ENCODE peak calls at places on chromosomes 13 and 19, in five cellular contexts. E is body of pancreas, Y is Caco-2, L is GM12865, B is neural crest cell. R is an unnamed sample.

GRCh38 chr19:5120833-5121232 is 151.9 kb downstream of the KDM4B start:
- DNase-seq in B (no peak), E (no peak), L (no peak), Y (no peak), R (no peak)

GRCh38 chr19:49583239-49583638 is 2.1 kb downstream of the PRRG2 start:
- DNase-seq in L (no peak), B (no peak), E (no peak), Y (no peak), R (no peak)

GRCh38 chr19:58229255-58229639 is 533 bp downstream of the ZNF544 start:
- DNase-seq in L (peak; percentile 48), B (no peak), Y (peak; percentile 41), E (no peak), R (no peak)

GRCh38 chr19:42143341-42144234 is 11.3 kb upstream of the POU2F2 start:
- DNase-seq in E (no peak), L (no peak), Y (peak; percentile 68), B (peak; percentile 65), R (no peak)

GRCh38 chr13:106533940-106534843 is 1.3 kb downstream of the EFNB2 start:
- DNase-seq in B (peak; percentile 33), L (peak; percentile 12), Y (peak; percentile 51), E (peak; percentile 17), R (peak; percentile 32)

GRCh38 chr19:35123573-35123972 is 8.0 kb downstream of the FXYD3 start:
- DNase-seq in B (no peak), L (no peak), Y (no peak), E (peak; percentile 35), R (no peak)

GRCh38 chr19:33247441-33247819 is 21.8 kb upstream of the SLC7A10 start:
- DNase-seq in B (no peak), E (no peak), L (no peak), Y (no peak), R (no peak)

GRCh38 chr13:113162783-113163685 is 4.6 kb downstream of the PROZ start:
- DNase-seq in Y (no peak), B (no peak), E (no peak), L (no peak), R (no peak)

GRCh38 chr13:66353664-66354063 is 876.5 kb downstream of the PCDH9 start:
- DNase-seq in Y (no peak), E (peak; percentile 4), B (no peak), L (no peak), R (no peak)

GRCh38 chr19:1252221-1252817 is 3.9 kb downstream of the MIDN start:
- DNase-seq in Y (peak; percentile 85), L (peak; percentile 78), E (peak; percentile 96), B (no peak), R (no peak)

GRCh38 chr19:29810504-29810871 is 1.3 kb upstream of the CCNE1 start:
- DNase-seq in Y (no peak), E (peak; percentile 20), B (no peak), L (peak; percentile 54), R (no peak)

GRCh38 chr13:36919206-36919832 is 719 bp downstream of the SMAD9 start:
- DNase-seq in Y (peak; percentile 16), E (peak; percentile 13), L (no peak), B (peak; percentile 10), R (peak; percentile 18)

GRCh38 chr13:106640515-106640914 is 72.6 kb upstream of the ARGLU1 start:
- DNase-seq in Y (no peak), B (no peak), L (no peak), E (no peak), R (no peak)

GRCh38 chr13:66860868-66861447 is 369.2 kb downstream of the PCDH9 start:
- DNase-seq in E (no peak), Y (no peak), L (no peak), B (no peak), R (no peak)

GRCh38 chr19:11106477-11106876 is 17.2 kb downstream of the LDLR start:
- DNase-seq in L (no peak), Y (no peak), B (no peak), E (peak; percentile 33), R (no peak)

GRCh38 chr13:27135023-27135422 is 36.6 kb downstream of the USP12 start:
- DNase-seq in B (no peak), L (no peak), Y (no peak), E (no peak), R (no peak)

GRCh38 chr19:49336482-49337266 is 1.5 kb downstream of the CD37 start:
- DNase-seq in L (no peak), E (no peak), Y (no peak), B (no peak), R (no peak)

GRCh38 chr19:5018224-5019015 is 49.5 kb downstream of the KDM4B start:
- DNase-seq in B (no peak), L (no peak), Y (no peak), E (no peak), R (no peak)

GRCh38 chr19:14142262-14143190 is 6.1 kb upstream of the ASF1B start:
- DNase-seq in L (no peak), Y (no peak), B (no peak), E (no peak), R (no peak)

GRCh38 chr19:12642506-12642905 is 24.0 kb downstream of the MAN2B1 start:
- DNase-seq in Y (no peak), L (no peak), E (no peak), B (no peak), R (no peak)

GRCh38 chr19:8585894-8586750 is 8.9 kb upstream of the MYO1F start:
- DNase-seq in E (peak; percentile 35), Y (peak; percentile 68), L (peak; percentile 64), B (peak; percentile 80), R (peak; percentile 63)

DNA sequence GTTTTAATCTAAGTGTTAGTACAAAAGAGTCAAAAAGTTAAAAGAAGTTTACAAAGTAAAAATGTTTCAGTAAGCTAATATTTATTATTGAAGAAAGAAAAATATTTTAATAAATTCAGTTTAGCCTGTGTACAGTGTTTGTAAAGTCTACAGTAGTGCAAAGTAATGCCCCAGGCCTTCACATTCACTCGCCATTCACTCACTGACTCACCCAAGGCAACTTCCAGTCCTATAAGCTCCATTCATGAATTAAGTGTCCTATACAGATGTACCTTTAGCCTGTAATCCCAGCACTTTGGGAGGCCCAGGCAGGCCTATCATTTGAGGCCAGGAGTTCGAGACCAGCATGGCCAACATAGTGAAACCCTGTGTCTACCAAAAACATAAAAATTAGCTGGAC is 24.1 kb upstream of the AKAP11 start:
- DNase-seq in B (no peak), L (no peak), Y (no peak), E (no peak), R (no peak)
- TF ChIP-seq CTCF in B (no peak), L (no peak), Y (no peak), E (no peak), R (no peak)

DNA sequence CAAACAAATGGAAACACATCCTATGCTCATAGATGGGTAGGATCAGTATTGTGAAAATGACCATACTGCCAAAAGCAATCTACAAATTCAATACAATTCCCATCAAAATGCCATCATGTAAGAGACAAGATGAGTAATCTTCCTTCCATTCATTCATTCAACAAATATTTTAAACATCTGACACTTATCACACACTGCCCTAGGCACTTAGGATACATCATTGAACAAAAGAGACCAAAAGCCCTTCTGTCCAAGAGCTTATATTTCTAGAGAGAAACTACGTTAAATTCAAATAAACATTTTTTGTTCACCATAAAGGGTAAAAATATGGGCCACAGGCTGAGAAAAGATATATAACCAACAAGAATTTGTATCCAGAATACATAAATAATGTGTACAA is 20.5 kb upstream of the LHFPL6 start:
- DNase-seq in B (no peak), L (no peak), Y (no peak), E (no peak), R (no peak)
- TF ChIP-seq CTCF in B (no peak), L (no peak), Y (no peak), E (no peak), R (no peak)

DNA sequence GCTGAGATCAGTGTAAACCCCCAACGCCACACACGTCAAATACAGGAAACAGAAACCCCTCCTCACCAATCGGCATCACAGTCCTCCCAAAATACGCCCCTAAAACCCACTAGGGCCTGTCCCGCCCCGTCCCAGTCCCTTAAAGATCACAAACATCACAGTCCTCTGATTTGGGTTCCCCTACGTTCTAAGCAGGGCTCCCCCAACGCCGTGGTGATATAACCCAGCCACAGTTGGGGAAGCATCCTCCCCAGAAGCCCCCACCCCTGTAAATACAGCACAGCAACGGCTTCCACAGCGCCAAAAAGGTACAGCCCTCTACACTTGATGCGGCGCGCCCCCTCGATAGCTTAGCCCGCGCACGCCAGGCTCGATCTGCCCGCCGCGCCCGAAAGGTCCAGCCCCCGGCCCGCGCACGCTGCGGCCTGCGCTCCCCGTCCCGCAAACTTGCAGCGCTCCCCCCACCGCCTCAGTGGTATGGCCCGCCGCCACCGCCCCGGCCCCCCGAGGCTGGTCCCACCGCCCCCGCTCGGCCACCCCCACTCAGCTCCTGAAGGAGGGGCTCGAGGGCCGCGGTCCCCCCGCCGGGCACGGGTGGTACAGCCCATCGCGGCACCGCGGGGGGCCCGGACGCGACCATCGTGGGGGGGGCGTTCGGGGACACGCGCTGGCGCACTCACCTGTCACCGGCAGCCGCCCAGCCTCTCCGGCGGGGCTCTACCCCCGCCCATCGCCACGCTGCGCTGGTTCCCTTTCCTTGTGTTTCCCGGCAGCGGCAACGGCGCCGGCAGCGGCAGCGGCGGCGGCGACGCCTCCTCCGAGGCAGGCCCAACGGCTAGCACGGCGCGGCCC is at the start of gene AKT2:
- DNase-seq in Y (peak; percentile 91), E (peak; percentile 12), B (peak; percentile 81), L (peak; percentile 82), R (peak; percentile 76)
- TF ChIP-seq CTCF in Y (no peak), E (no peak), B (no peak), L (no peak), R (no peak)

GRCh38 chr19:3969435-3970312 is 1.2 kb downstream of the DAPK3 start:
- DNase-seq in B (no peak), L (no peak), Y (peak; percentile 58), E (no peak), R (no peak)
- TF ChIP-seq CTCF in B (peak; percentile 31), L (no peak), Y (no peak), E (no peak), R (no peak)

DNA sequence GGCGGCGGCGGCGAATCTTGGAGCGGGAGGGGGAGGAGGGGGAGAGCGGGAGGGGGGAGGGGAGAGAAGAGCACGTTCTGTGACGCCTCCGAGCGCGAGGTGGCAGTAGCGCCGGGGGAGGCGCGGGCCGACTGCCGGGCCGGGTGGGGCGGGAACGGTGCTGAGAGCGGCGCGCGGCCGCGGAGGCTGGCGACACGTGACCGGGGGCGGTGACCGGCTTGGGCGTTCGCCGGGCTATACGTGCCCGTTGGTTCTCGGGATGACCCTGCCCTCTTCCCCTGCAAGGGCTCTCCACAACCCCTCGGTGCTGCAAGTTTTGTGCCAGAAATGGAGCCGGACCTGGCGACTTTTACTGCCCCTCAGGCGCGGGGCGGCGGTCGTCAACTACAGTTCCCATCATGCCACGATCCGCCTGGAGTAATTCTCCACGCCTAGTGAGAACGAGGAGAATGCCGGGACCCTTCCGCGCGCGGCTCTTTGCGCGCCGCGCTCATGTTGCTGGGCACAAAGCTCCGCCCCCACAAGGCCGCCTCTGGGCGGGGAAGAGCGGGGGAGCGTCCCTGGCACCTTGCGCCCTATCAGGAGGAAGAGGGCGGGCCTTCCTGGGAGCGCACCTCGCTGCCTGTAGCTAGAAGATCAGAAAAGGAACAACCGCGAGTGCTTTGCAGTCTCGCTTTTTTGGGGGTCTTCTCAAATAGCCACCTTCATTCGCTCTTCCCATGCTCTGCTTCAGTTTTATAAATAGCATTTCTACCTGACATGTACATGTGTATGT is at the start of gene KPNA3:
- DNase-seq in Y (peak; percentile 96), L (peak; percentile 98), B (peak; percentile 83), E (peak; percentile 97), R (peak; percentile 94)
- TF ChIP-seq CTCF in Y (peak; percentile 11), L (peak; percentile 15), B (no peak), E (no peak), R (peak; percentile 29)

R was measured in GM13976.